ENCODE peak calls at places on chromosomes 11 and 22, in eight cellular contexts. B is Peyer's patch, Q is spleen, T is upper lobe of right lung, Y is astrocyte, E is PC-9, W is gastrocnemius medialis, U is tibial artery. D is an unnamed sample.

GRCh38 chr22:25508161-25508560 is 56.3 kb upstream of the GRK3 start:
- DNase-seq in W (no peak), E (no peak), Y (no peak), B (no peak), T (no peak), Q (no peak), U (no peak), D (no peak)

GRCh38 chr11:36577859-36578258 is 10.1 kb downstream of the RAG1 start:
- DNase-seq in T (no peak), B (no peak), Y (peak; percentile 73), E (no peak), U (no peak), W (no peak), Q (no peak), D (no peak)

GRCh38 chr11:76629133-76629852 is 41.3 kb downstream of the LRRC32 start:
- DNase-seq in E (no peak), B (peak; percentile 71), Y (no peak), W (peak; percentile 47), T (no peak), U (peak; percentile 85), Q (no peak), D (no peak)

GRCh38 chr22:38963872-38964271 is 6.5 kb downstream of the APOBEC3A start:
- DNase-seq in B (peak; percentile 91), W (no peak), Q (peak; percentile 56), E (no peak), U (no peak), Y (no peak), T (no peak), D (no peak)

GRCh38 chr11:10604340-10604748 is 35.9 kb upstream of the LYVE1 start:
- DNase-seq in Q (no peak), E (no peak), Y (no peak), B (no peak), W (peak; percentile 85), U (no peak), T (no peak), D (peak; percentile 70)

GRCh38 chr11:115488945-115489344 is 15.3 kb downstream of the CADM1 start:
- DNase-seq in W (no peak), T (no peak), Y (peak; percentile 99), B (no peak), Q (no peak), E (peak; percentile 37), U (no peak), D (no peak)

GRCh38 chr22:17423616-17424015 is 54.4 kb downstream of the CECR2 start:
- DNase-seq in B (no peak), T (no peak), W (no peak), U (no peak), Q (no peak), Y (no peak), E (no peak), D (no peak)

GRCh38 chr11:69067200-69067599 is 18.5 kb downstream of the TPCN2 start:
- DNase-seq in U (no peak), Q (no peak), T (no peak), W (no peak), B (no peak), Y (no peak), E (no peak), D (no peak)

GRCh38 chr22:46273432-46274148 is 5.8 kb downstream of the TTC38 start:
- DNase-seq in B (peak; percentile 32), E (no peak), Q (no peak), T (no peak), U (peak; percentile 40), W (peak; percentile 5), Y (no peak), D (no peak)

GRCh38 chr11:65780770-65781151 is at the start of gene AP5B1:
- DNase-seq in Y (peak; percentile 14), B (peak; percentile 87), E (peak; percentile 49), W (peak; percentile 54), Q (peak; percentile 94), T (peak; percentile 90), U (peak; percentile 81), D (peak; percentile 70)

GRCh38 chr11:43738600-43739409 is 58.3 kb downstream of the HSD17B12 start:
- DNase-seq in Y (peak; percentile 87), W (peak; percentile 14), Q (no peak), B (no peak), T (no peak), E (peak; percentile 96), U (no peak), D (peak; percentile 14)

GRCh38 chr11:64918056-64918455 is 1.0 kb upstream of the ATG2A start:
- DNase-seq in Q (no peak), E (peak; percentile 44), Y (peak; percentile 47), T (no peak), B (no peak), W (no peak), U (no peak), D (no peak)

GRCh38 chr22:30857791-30858190 is 110.8 kb downstream of the MORC2 start:
- DNase-seq in B (peak; percentile 13), E (no peak), U (no peak), Y (no peak), T (no peak), W (no peak), Q (no peak), D (no peak)

GRCh38 chr11:124865902-124866851 is 945 bp downstream of the ROBO3 start:
- DNase-seq in Y (no peak), T (no peak), Q (peak; percentile 87), W (no peak), U (no peak), B (peak; percentile 63), E (no peak), D (no peak)

GRCh38 chr11:119306373-119306890 is 10.5 kb downstream of the MCAM start:
- DNase-seq in Y (no peak), E (no peak), B (no peak), W (peak; percentile 74), U (peak; percentile 95), T (no peak), Q (no peak), D (peak; percentile 57)

GRCh38 chr11:27721505-27722116 is 21.4 kb upstream of the BDNF start:
- DNase-seq in E (no peak), T (no peak), W (no peak), Q (no peak), U (no peak), B (no peak), Y (no peak), D (no peak)

GRCh38 chr11:27726981-27727380 is 26.7 kb upstream of the BDNF start:
- DNase-seq in E (no peak), B (no peak), W (no peak), Y (no peak), Q (no peak), U (no peak), T (no peak), D (no peak)

GRCh38 chr11:27722117-27722844 is 22.0 kb upstream of the BDNF start:
- DNase-seq in U (no peak), W (no peak), B (no peak), T (no peak), E (no peak), Q (no peak), Y (peak; percentile 55), D (no peak)

GRCh38 chr11:27722945-27723344 is 22.7 kb upstream of the BDNF start:
- DNase-seq in W (no peak), Q (no peak), B (no peak), E (no peak), T (no peak), U (no peak), Y (no peak), D (no peak)

DNA sequence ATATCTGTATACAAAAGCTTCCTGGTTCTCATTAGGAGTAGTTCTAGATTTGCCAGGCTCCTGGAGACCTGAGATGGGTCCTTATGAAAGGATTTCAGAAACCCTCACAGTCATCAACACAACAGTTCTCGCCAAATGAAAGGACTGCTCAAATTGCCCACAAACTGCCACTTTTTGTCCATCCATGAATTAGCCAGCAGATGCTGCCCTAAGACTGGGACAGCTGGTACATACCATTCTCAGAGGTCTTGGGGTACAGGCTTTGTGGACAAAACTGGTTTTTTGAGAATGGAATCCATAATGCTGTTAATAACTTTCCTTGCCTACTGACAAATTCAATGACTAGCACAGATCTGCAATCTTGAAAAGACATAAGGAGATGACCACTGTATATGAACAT is 23.4 kb upstream of the BDNF start:
- DNase-seq in E (no peak), Y (no peak), W (no peak), B (no peak), T (no peak), Q (no peak), U (no peak), D (no peak)
- H3K4me1 ChIP-seq in E (no peaks in the 10 kb centered on the region), Y (peaks cover 18% of the 10 kb centered on the region), W (peaks cover 10% of the 10 kb centered on the region), B (no peaks in the 10 kb centered on the region), T (peaks cover 15% of the 10 kb centered on the region), Q (no peaks in the 10 kb centered on the region), U (no peaks in the 10 kb centered on the region), D (peaks cover 14% of the 10 kb centered on the region)

GRCh38 chr11:8766993-8767374 is 84.4 kb downstream of the RPL27A start:
- DNase-seq in Q (no peak), Y (no peak), E (no peak), U (no peak), T (no peak), B (no peak), W (no peak), D (no peak)
- H3K27ac ChIP-seq in Q (peak overlapping the region; percentile 48), Y (peak overlapping the region; percentile 97), E (peak overlapping the region; percentile 66), U (peak overlapping the region; percentile 84), T (no peak overlapping the region), B (no peak overlapping the region), W (peak overlapping the region; percentile 35), D (no peak overlapping the region)

GRCh38 chr11:92554662-92555061 is 330.0 kb downstream of the FAT3 start:
- DNase-seq in E (no peak), U (no peak), Y (no peak), T (no peak), Q (no peak), W (no peak), B (no peak), D (no peak)

GRCh38 chr11:92550411-92550810 is 325.8 kb downstream of the FAT3 start:
- DNase-seq in E (no peak), B (no peak), T (no peak), Q (no peak), Y (no peak), W (no peak), U (no peak), D (no peak)

GRCh38 chr11:92552942-92553341 is 328.3 kb downstream of the FAT3 start:
- DNase-seq in W (no peak), Y (no peak), T (no peak), U (no peak), E (no peak), B (no peak), Q (no peak), D (no peak)

GRCh38 chr11:92546089-92546488 is 321.5 kb downstream of the FAT3 start:
- DNase-seq in U (no peak), E (no peak), Q (no peak), Y (no peak), T (no peak), B (no peak), W (no peak), D (no peak)

DNA sequence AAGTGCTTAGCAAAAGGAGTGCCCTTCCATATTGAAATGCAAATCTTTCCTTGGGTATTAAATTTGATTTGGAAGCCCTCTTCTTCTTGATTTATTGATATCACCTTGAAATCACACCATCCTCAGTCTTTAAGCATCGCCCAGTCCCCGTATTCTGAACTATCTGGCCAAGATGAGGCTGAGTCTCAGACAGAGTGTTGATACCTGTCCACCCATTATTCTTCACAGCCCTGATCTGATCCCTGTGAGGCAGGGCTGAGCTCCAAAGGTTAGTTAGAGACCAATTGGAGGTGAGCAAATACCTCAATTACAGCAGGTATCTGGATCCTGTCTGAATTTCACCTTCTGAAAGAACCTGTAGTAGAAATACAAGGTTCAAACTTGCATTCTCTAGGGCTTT is 326.3 kb downstream of the FAT3 start:
- DNase-seq in T (no peak), U (no peak), Q (no peak), W (no peak), B (no peak), Y (no peak), E (no peak), D (no peak)
- H3K4me1 ChIP-seq in T (no peaks in the 10 kb centered on the region), U (no peaks in the 10 kb centered on the region), Q (no peaks in the 10 kb centered on the region), W (no peaks in the 10 kb centered on the region), B (no peaks in the 10 kb centered on the region), Y (no peaks in the 10 kb centered on the region), E (no peaks in the 10 kb centered on the region), D (no peaks in the 10 kb centered on the region)

GRCh38 chr11:47437746-47438418 is 11.1 kb downstream of the RAPSN start:
- DNase-seq in B (no peak), T (no peak), W (peak; percentile 68), E (no peak), Y (no peak), Q (no peak), U (no peak), D (peak; percentile 45)
- H3K27ac ChIP-seq in B (no peak overlapping the region), T (no peak overlapping the region), W (peak overlapping the region; percentile 64), E (no peak overlapping the region), Y (no peak overlapping the region), Q (no peak overlapping the region), U (no peak overlapping the region), D (no peak overlapping the region)

D was measured in ovary.